ENCODE peak calls at places on chromosomes 5 and 9, in seven cellular contexts. Y, E, H, D, U, S and V are unnamed samples.
A peak's percentile ranks its signal among the peaks of the same experiment; 100 is the strongest.

GRCh38 chr9:86945868-86946711 is 1.2 kb downstream of the GAS1 start:
- DNase-seq in Y (peak; percentile 75), E (peak; percentile 51), H (peak; percentile 70), D (peak; percentile 68), U (peak; percentile 87), S (peak; percentile 43), V (peak; percentile 73)

GRCh38 chr9:83978992-83979811 is 813 bp downstream of the HNRNPK start:
- DNase-seq in Y (peak; percentile 81), E (peak; percentile 81), H (peak; percentile 94), D (peak; percentile 90), U (peak; percentile 77), S (peak; percentile 60), V (peak; percentile 90)

GRCh38 chr5:135438712-135439111 is 8.4 kb downstream of the DCANP1 start:
- DNase-seq in Y (no peak), E (no peak), H (no peak), D (no peak), U (no peak), S (no peak), V (no peak)

GRCh38 chr5:43514471-43514815 is 505 bp downstream of the C5orf34 start:
- DNase-seq in Y (peak; percentile 87), E (no peak), H (no peak), D (peak; percentile 83), U (peak; percentile 78), S (no peak), V (no peak)

GRCh38 chr5:83388608-83389007 is 82.9 kb upstream of the VCAN start:
- DNase-seq in Y (peak; percentile 92), E (no peak), H (no peak), D (no peak), U (no peak), S (no peak), V (no peak)

GRCh38 chr5:36040651-36041536 is 25.8 kb downstream of the UGT3A2 start:
- DNase-seq in Y (no peak), E (no peak), H (no peak), D (no peak), U (no peak), S (no peak), V (no peak)

GRCh38 chr5:141640051-141640415 is 3.2 kb downstream of the RELL2 start:
- DNase-seq in Y (no peak), E (no peak), H (no peak), D (no peak), U (no peak), S (no peak), V (no peak)

GRCh38 chr9:97514531-97514930 is 13.1 kb downstream of the TMOD1 start:
- DNase-seq in Y (no peak), E (no peak), H (no peak), D (no peak), U (no peak), S (no peak), V (no peak)

GRCh38 chr5:89769975-89770374 is 639.6 kb downstream of the CETN3 start:
- DNase-seq in Y (peak; percentile 1), E (no peak), H (no peak), D (peak; percentile 36), U (peak; percentile 26), S (no peak), V (no peak)

GRCh38 chr5:139982157-139982974 is 60.7 kb downstream of the NRG2 start:
- DNase-seq in Y (peak; percentile 4), E (peak; percentile 14), H (no peak), D (peak; percentile 14), U (peak; percentile 27), S (no peak), V (no peak)

GRCh38 chr5:72465601-72466563 is 41.3 kb downstream of the ZNF366 start:
- DNase-seq in Y (peak; percentile 75), E (no peak), H (no peak), D (peak; percentile 64), U (peak; percentile 54), S (no peak), V (no peak)

GRCh38 chr9:18668944-18669343 is 195.0 kb downstream of the ADAMTSL1 start:
- DNase-seq in Y (no peak), E (no peak), H (no peak), D (no peak), U (no peak), S (no peak), V (no peak)

GRCh38 chr9:128683340-128684064 is 5.5 kb upstream of the SET start:
- DNase-seq in Y (peak; percentile 19), E (peak; percentile 66), H (peak; percentile 55), D (peak; percentile 60), U (no peak), S (no peak), V (no peak)

GRCh38 chr9:136095495-136096058 is 488 bp upstream of the NACC2 start:
- DNase-seq in Y (peak; percentile 31), E (no peak), H (no peak), D (peak; percentile 51), U (no peak), S (no peak), V (no peak)

GRCh38 chr5:169354921-169355320 is 54.0 kb upstream of the SLIT3 start:
- DNase-seq in Y (no peak), E (no peak), H (no peak), D (peak; percentile 71), U (no peak), S (no peak), V (no peak)

GRCh38 chr9:113633782-113634596 is 170.5 kb downstream of the RGS3 start:
- DNase-seq in Y (peak; percentile 36), E (no peak), H (no peak), D (no peak), U (no peak), S (no peak), V (no peak)

GRCh38 chr9:129868571-129869486 is 33.6 kb downstream of the USP20 start:
- DNase-seq in Y (no peak), E (peak; percentile 59), H (peak; percentile 98), D (peak; percentile 35), U (no peak), S (no peak), V (peak; percentile 97)

GRCh38 chr9:27539479-27540441 is 10.1 kb upstream of the MOB3B start:
- DNase-seq in Y (peak; percentile 87), E (peak; percentile 19), H (no peak), D (peak; percentile 52), U (peak; percentile 64), S (no peak), V (no peak)

GRCh38 chr5:116135344-116135743 is 50.5 kb downstream of the COMMD10 start:
- DNase-seq in Y (no peak), E (no peak), H (peak; percentile 71), D (no peak), U (no peak), S (no peak), V (peak; percentile 19)

GRCh38 chr9:98971915-98972223 is 28.2 kb downstream of the COL15A1 start:
- DNase-seq in Y (no peak), E (no peak), H (no peak), D (no peak), U (no peak), S (no peak), V (no peak)

GRCh38 chr5:86605881-86606280 is 11.9 kb upstream of the COX7C start:
- DNase-seq in Y (no peak), E (no peak), H (no peak), D (no peak), U (no peak), S (no peak), V (no peak)

GRCh38 chr9:136332482-136332983 is 5.2 kb downstream of the GPSM1 start:
- DNase-seq in Y (no peak), E (no peak), H (no peak), D (no peak), U (no peak), S (no peak), V (no peak)

GRCh38 chr5:163506726-163507125 is 1.3 kb downstream of the MAT2B start:
- DNase-seq in Y (peak; percentile 67), E (no peak), H (peak; percentile 54), D (peak; percentile 74), U (no peak), S (no peak), V (no peak)

GRCh38 chr5:97422678-97423077 is 239.6 kb upstream of the RIOK2 start:
- DNase-seq in Y (peak; percentile 42), E (no peak), H (no peak), D (peak; percentile 49), U (peak; percentile 21), S (no peak), V (no peak)

GRCh38 chr9:4295160-4295559 is 4.7 kb downstream of the GLIS3 start:
- DNase-seq in Y (no peak), E (no peak), H (no peak), D (no peak), U (no peak), S (no peak), V (no peak)